ENCODE peak calls at places on chromosomes 11 and 22, in seven cellular contexts. One of them, this sample, is unnamed.
A peak's percentile ranks its signal among the peaks of the same experiment; 100 is the strongest.

GRCh38 chr11:34960277-34960676 is 43.9 kb downstream of the PDHX start:
- DNase-seq in pancreas: no peak
- DNase-seq in RPMI7951: peak; percentile 54
- DNase-seq in activated B cell treated with CpG ODN at 0.5 μM for 24 hours: no peak
- DNase-seq in T-helper 2 cell: no peak
- DNase-seq in T follicular helper cell: no peak
- DNase-seq in fibroblast of mammary gland: no peak
- DNase-seq in this sample: no peak

GRCh38 chr22:38308791-38309498 is 8.3 kb downstream of the CSNK1E start:
- DNase-seq in pancreas: no peak
- DNase-seq in fibroblast of mammary gland: no peak
- DNase-seq in T follicular helper cell: no peak
- DNase-seq in activated B cell treated with CpG ODN at 0.5 μM for 24 hours: no peak
- DNase-seq in T-helper 2 cell: no peak
- DNase-seq in RPMI7951: no peak
- DNase-seq in this sample: no peak

GRCh38 chr11:113242767-113243397 is 71.5 kb upstream of the TTC12 start:
- DNase-seq in T-helper 2 cell: no peak
- DNase-seq in T follicular helper cell: no peak
- DNase-seq in fibroblast of mammary gland: peak; percentile 59
- DNase-seq in activated B cell treated with CpG ODN at 0.5 μM for 24 hours: no peak
- DNase-seq in pancreas: no peak
- DNase-seq in RPMI7951: peak; percentile 88
- DNase-seq in this sample: peak; percentile 12

GRCh38 chr11:73288873-73289707 is 17.0 kb downstream of the P2RY6 start:
- DNase-seq in activated B cell treated with CpG ODN at 0.5 μM for 24 hours: peak; percentile 66
- DNase-seq in pancreas: peak; percentile 61
- DNase-seq in RPMI7951: peak; percentile 98
- DNase-seq in fibroblast of mammary gland: peak; percentile 65
- DNase-seq in T-helper 2 cell: peak; percentile 20
- DNase-seq in T follicular helper cell: peak; percentile 15
- DNase-seq in this sample: peak; percentile 69

GRCh38 chr11:78909386-78909785 is 334.7 kb upstream of the NARS2 start:
- DNase-seq in pancreas: no peak
- DNase-seq in RPMI7951: no peak
- DNase-seq in T follicular helper cell: no peak
- DNase-seq in fibroblast of mammary gland: no peak
- DNase-seq in activated B cell treated with CpG ODN at 0.5 μM for 24 hours: no peak
- DNase-seq in T-helper 2 cell: no peak
- DNase-seq in this sample: no peak

GRCh38 chr11:9573775-9574555 is 495 bp downstream of the WEE1 start:
- DNase-seq in activated B cell treated with CpG ODN at 0.5 μM for 24 hours: no peak
- DNase-seq in T-helper 2 cell: no peak
- DNase-seq in fibroblast of mammary gland: no peak
- DNase-seq in RPMI7951: no peak
- DNase-seq in T follicular helper cell: no peak
- DNase-seq in pancreas: no peak
- DNase-seq in this sample: no peak

GRCh38 chr11:87453531-87454089 is 415.9 kb downstream of the TMEM135 start:
- DNase-seq in T-helper 2 cell: no peak
- DNase-seq in T follicular helper cell: no peak
- DNase-seq in fibroblast of mammary gland: no peak
- DNase-seq in pancreas: no peak
- DNase-seq in RPMI7951: no peak
- DNase-seq in activated B cell treated with CpG ODN at 0.5 μM for 24 hours: no peak
- DNase-seq in this sample: no peak

GRCh38 chr11:134664863-134665535 is 253.0 kb upstream of the B3GAT1 start:
- DNase-seq in pancreas: no peak
- DNase-seq in T follicular helper cell: no peak
- DNase-seq in RPMI7951: no peak
- DNase-seq in T-helper 2 cell: no peak
- DNase-seq in fibroblast of mammary gland: no peak
- DNase-seq in activated B cell treated with CpG ODN at 0.5 μM for 24 hours: no peak
- DNase-seq in this sample: no peak

GRCh38 chr22:45503071-45503815 is 560 bp downstream of the FBLN1 start:
- DNase-seq in T follicular helper cell: no peak
- DNase-seq in fibroblast of mammary gland: no peak
- DNase-seq in T-helper 2 cell: no peak
- DNase-seq in RPMI7951: no peak
- DNase-seq in activated B cell treated with CpG ODN at 0.5 μM for 24 hours: no peak
- DNase-seq in pancreas: no peak
- DNase-seq in this sample: no peak

GRCh38 chr22:47850644-47851151 is 1088.2 kb downstream of the TBC1D22A start:
- DNase-seq in fibroblast of mammary gland: no peak
- DNase-seq in activated B cell treated with CpG ODN at 0.5 μM for 24 hours: no peak
- DNase-seq in T-helper 2 cell: no peak
- DNase-seq in RPMI7951: peak; percentile 57
- DNase-seq in T follicular helper cell: no peak
- DNase-seq in pancreas: no peak
- DNase-seq in this sample: no peak

GRCh38 chr22:19047993-19048392 is 74.2 kb downstream of the DGCR2 start:
- DNase-seq in pancreas: no peak
- DNase-seq in RPMI7951: no peak
- DNase-seq in fibroblast of mammary gland: no peak
- DNase-seq in activated B cell treated with CpG ODN at 0.5 μM for 24 hours: no peak
- DNase-seq in T follicular helper cell: no peak
- DNase-seq in T-helper 2 cell: no peak
- DNase-seq in this sample: no peak

GRCh38 chr11:2166091-2166851 is 5.3 kb upstream of the INS start:
- DNase-seq in pancreas: no peak
- DNase-seq in activated B cell treated with CpG ODN at 0.5 μM for 24 hours: no peak
- DNase-seq in RPMI7951: no peak
- DNase-seq in T follicular helper cell: peak; percentile 12
- DNase-seq in fibroblast of mammary gland: no peak
- DNase-seq in T-helper 2 cell: no peak
- DNase-seq in this sample: no peak

GRCh38 chr11:74736031-74736430 is 4.8 kb upstream of the CHRDL2 start:
- DNase-seq in activated B cell treated with CpG ODN at 0.5 μM for 24 hours: no peak
- DNase-seq in pancreas: no peak
- DNase-seq in T-helper 2 cell: no peak
- DNase-seq in RPMI7951: no peak
- DNase-seq in T follicular helper cell: no peak
- DNase-seq in fibroblast of mammary gland: no peak
- DNase-seq in this sample: no peak

GRCh38 chr11:12202911-12203310 is 92.5 kb downstream of the MICAL2 start:
- DNase-seq in T-helper 2 cell: no peak
- DNase-seq in activated B cell treated with CpG ODN at 0.5 μM for 24 hours: no peak
- DNase-seq in fibroblast of mammary gland: no peak
- DNase-seq in pancreas: no peak
- DNase-seq in T follicular helper cell: no peak
- DNase-seq in RPMI7951: no peak
- DNase-seq in this sample: no peak

GRCh38 chr11:74097838-74098237 is 73.0 kb downstream of the C2CD3 start:
- DNase-seq in T follicular helper cell: no peak
- DNase-seq in T-helper 2 cell: no peak
- DNase-seq in RPMI7951: no peak
- DNase-seq in activated B cell treated with CpG ODN at 0.5 μM for 24 hours: no peak
- DNase-seq in pancreas: no peak
- DNase-seq in fibroblast of mammary gland: no peak
- DNase-seq in this sample: no peak

GRCh38 chr11:13629752-13630151 is 38.7 kb upstream of the FAR1 start:
- DNase-seq in T follicular helper cell: no peak
- DNase-seq in pancreas: no peak
- DNase-seq in RPMI7951: no peak
- DNase-seq in fibroblast of mammary gland: no peak
- DNase-seq in T-helper 2 cell: no peak
- DNase-seq in activated B cell treated with CpG ODN at 0.5 μM for 24 hours: no peak
- DNase-seq in this sample: no peak

GRCh38 chr22:19897726-19898515 is 43.2 kb upstream of the GNB1L start:
- DNase-seq in RPMI7951: no peak
- DNase-seq in T follicular helper cell: no peak
- DNase-seq in activated B cell treated with CpG ODN at 0.5 μM for 24 hours: no peak
- DNase-seq in pancreas: no peak
- DNase-seq in T-helper 2 cell: no peak
- DNase-seq in fibroblast of mammary gland: no peak
- DNase-seq in this sample: no peak

GRCh38 chr11:40280161-40281054 is 1179.0 kb downstream of the LRRC4C start:
- DNase-seq in T-helper 2 cell: no peak
- DNase-seq in T follicular helper cell: no peak
- DNase-seq in RPMI7951: no peak
- DNase-seq in pancreas: no peak
- DNase-seq in activated B cell treated with CpG ODN at 0.5 μM for 24 hours: no peak
- DNase-seq in fibroblast of mammary gland: no peak
- DNase-seq in this sample: no peak

GRCh38 chr11:96185220-96185768 is 157.7 kb downstream of the MAML2 start:
- DNase-seq in T-helper 2 cell: no peak
- DNase-seq in T follicular helper cell: no peak
- DNase-seq in fibroblast of mammary gland: no peak
- DNase-seq in RPMI7951: no peak
- DNase-seq in pancreas: no peak
- DNase-seq in activated B cell treated with CpG ODN at 0.5 μM for 24 hours: peak; percentile 16
- DNase-seq in this sample: no peak

GRCh38 chr11:108117746-108118371 is 3.5 kb upstream of the ACAT1 start:
- DNase-seq in T-helper 2 cell: no peak
- DNase-seq in activated B cell treated with CpG ODN at 0.5 μM for 24 hours: no peak
- DNase-seq in RPMI7951: peak; percentile 55
- DNase-seq in T follicular helper cell: no peak
- DNase-seq in fibroblast of mammary gland: peak; percentile 77
- DNase-seq in pancreas: no peak
- DNase-seq in this sample: no peak

GRCh38 chr11:63564056-63564784 is 1.0 kb upstream of the PLAAT2 start:
- DNase-seq in pancreas: no peak
- DNase-seq in fibroblast of mammary gland: no peak
- DNase-seq in T follicular helper cell: no peak
- DNase-seq in activated B cell treated with CpG ODN at 0.5 μM for 24 hours: no peak
- DNase-seq in T-helper 2 cell: no peak
- DNase-seq in RPMI7951: no peak
- DNase-seq in this sample: no peak

GRCh38 chr11:55503449-55503848 is 50.8 kb upstream of the OR4C15 start:
- DNase-seq in RPMI7951: no peak
- DNase-seq in T follicular helper cell: no peak
- DNase-seq in fibroblast of mammary gland: no peak
- DNase-seq in activated B cell treated with CpG ODN at 0.5 μM for 24 hours: no peak
- DNase-seq in T-helper 2 cell: no peak
- DNase-seq in pancreas: no peak
- DNase-seq in this sample: no peak